ENCODE peak calls at places on chromosomes 5 and 9, in seven cellular contexts. X is testis, W is hepatocyte, U is astrocyte of the spinal cord, A is neural progenitor cell, M is AG10803, E is IMR-90. L is an unnamed sample.

GRCh38 chr5:108728566-108729305 is 19.0 kb upstream of the FER start:
- DNase-seq in W (peak; percentile 19), U (no peak), X (peak; percentile 21), M (no peak), A (no peak), E (no peak), L (no peak)

GRCh38 chr9:6054280-6055099 is 39.1 kb upstream of the RANBP6 start:
- DNase-seq in A (peak; percentile 89), W (peak; percentile 90), M (peak; percentile 69), X (peak; percentile 87), U (peak; percentile 70), E (peak; percentile 70), L (no peak)

GRCh38 chr5:147753783-147754182 is 28.7 kb downstream of the JAKMIP2 start:
- DNase-seq in A (no peak), E (no peak), W (no peak), M (no peak), U (no peak), X (no peak), L (no peak)

GRCh38 chr9:6552033-6552737 is 93.3 kb downstream of the GLDC start:
- DNase-seq in U (peak; percentile 92), M (peak; percentile 48), E (peak; percentile 83), A (no peak), W (no peak), X (no peak), L (no peak)

GRCh38 chr9:23822331-23823169 is 3.5 kb downstream of the ELAVL2 start:
- DNase-seq in W (no peak), M (no peak), A (peak; percentile 51), E (no peak), U (no peak), X (no peak), L (no peak)

GRCh38 chr9:78354324-78354973 is 57.5 kb downstream of the PSAT1 start:
- DNase-seq in A (no peak), W (no peak), E (no peak), M (no peak), U (no peak), X (no peak), L (no peak)

GRCh38 chr5:23466401-23466886 is 41.0 kb upstream of the PRDM9 start:
- DNase-seq in A (peak; percentile 2), E (no peak), M (no peak), X (peak; percentile 21), U (peak; percentile 46), W (peak; percentile 68), L (no peak)

GRCh38 chr9:126173401-126173800 is 153.2 kb upstream of the MVB12B start:
- DNase-seq in E (no peak), A (no peak), U (no peak), W (no peak), X (no peak), M (no peak), L (no peak)

GRCh38 chr9:110047232-110047954 is 160.6 kb downstream of the C9orf152 start:
- DNase-seq in W (no peak), M (no peak), U (no peak), X (no peak), A (peak; percentile 15), E (no peak), L (no peak)

GRCh38 chr9:88173378-88173999 is 35.2 kb upstream of the SPATA31C2 start:
- DNase-seq in W (peak; percentile 70), U (peak; percentile 71), A (peak; percentile 74), E (peak; percentile 73), M (peak; percentile 80), X (peak; percentile 81), L (no peak)

GRCh38 chr5:170722316-170722715 is 61.2 kb upstream of the GABRP start:
- DNase-seq in U (no peak), A (no peak), X (no peak), W (no peak), E (no peak), M (no peak), L (no peak)

GRCh38 chr9:109311281-109311680 is 9.6 kb downstream of the EPB41L4B start:
- DNase-seq in U (peak; percentile 36), W (no peak), A (no peak), E (peak; percentile 27), M (no peak), X (no peak), L (no peak)

GRCh38 chr5:109692011-109692410 is 2.3 kb downstream of the MAN2A1 start:
- DNase-seq in X (no peak), M (peak; percentile 64), W (no peak), U (peak; percentile 73), E (peak; percentile 64), A (peak; percentile 4), L (no peak)

GRCh38 chr5:34499001-34499734 is 157.0 kb upstream of the RAI14 start:
- DNase-seq in X (no peak), A (no peak), M (peak; percentile 82), E (peak; percentile 90), U (peak; percentile 82), W (peak; percentile 46), L (no peak)

GRCh38 chr9:129962889-129963703 is 79.9 kb downstream of the FNBP1 start:
- DNase-seq in X (peak; percentile 60), E (peak; percentile 49), U (peak; percentile 59), M (peak; percentile 50), A (peak; percentile 21), W (no peak), L (no peak)

GRCh38 chr5:180595381-180596114 is 4.2 kb upstream of the SCGB3A1 start:
- DNase-seq in E (no peak), A (no peak), U (no peak), M (no peak), X (peak; percentile 13), W (no peak), L (no peak)

GRCh38 chr5:75337366-75338021 is 474 bp downstream of the HMGCR start:
- DNase-seq in X (peak; percentile 55), U (peak; percentile 17), A (no peak), M (peak; percentile 4), W (peak; percentile 56), E (no peak), L (peak; percentile 36)

GRCh38 chr9:14030350-14030823 is 283.6 kb downstream of the NFIB start:
- DNase-seq in M (peak; percentile 22), W (peak; percentile 75), X (no peak), E (peak; percentile 66), U (peak; percentile 90), A (no peak), L (no peak)

GRCh38 chr9:91733006-91733624 is 216.9 kb downstream of the ROR2 start:
- DNase-seq in A (no peak), W (no peak), X (no peak), U (no peak), E (no peak), M (no peak), L (no peak)

GRCh38 chr5:109195667-109196066 is 214.1 kb downstream of the PJA2 start:
- DNase-seq in W (no peak), M (no peak), A (no peak), E (no peak), U (no peak), X (no peak), L (no peak)

GRCh38 chr5:120778491-120779293 is 314.6 kb downstream of the PRR16 start:
- DNase-seq in X (no peak), A (no peak), E (peak; percentile 87), M (peak; percentile 80), W (no peak), U (peak; percentile 74), L (no peak)

GRCh38 chr5:1199649-1200494 is 1.5 kb upstream of the SLC6A19 start:
- DNase-seq in U (no peak), A (peak; percentile 71), W (peak; percentile 84), E (no peak), M (no peak), X (no peak), L (no peak)

GRCh38 chr9:103361906-103362305 is 366.8 kb downstream of the CYLC2 start:
- DNase-seq in U (no peak), E (no peak), M (no peak), A (no peak), X (no peak), W (no peak), L (no peak)

GRCh38 chr5:54460181-54460919 is 4.9 kb downstream of the HSPB3 start:
- DNase-seq in A (no peak), M (peak; percentile 50), W (no peak), U (no peak), E (peak; percentile 71), X (peak; percentile 23), L (no peak)

GRCh38 chr5:37751227-37751626 is 88.6 kb downstream of the GDNF start:
- DNase-seq in A (no peak), X (no peak), W (no peak), M (peak; percentile 44), U (no peak), E (peak; percentile 48), L (no peak)

GRCh38 chr5:10627185-10628115 is 63.6 kb downstream of the ANKRD33B start:
- DNase-seq in M (peak; percentile 95), X (peak; percentile 87), U (peak; percentile 98), E (peak; percentile 98), A (peak; percentile 98), W (peak; percentile 95), L (peak; percentile 54)
- TF ChIP-seq CTCF in M (peak; percentile 96), X (peak; percentile 87), U (peak; percentile 84), E (peak; percentile 94), A (peak; percentile 97), W (peak; percentile 99), L (peak; percentile 20)

GRCh38 chr9:83060557-83060956 is 2.4 kb downstream of the RASEF start:
- DNase-seq in A (no peak), E (no peak), X (no peak), M (no peak), U (no peak), W (peak; percentile 38), L (no peak)

GRCh38 chr9:83062011-83062652 is 810 bp downstream of the RASEF start:
- DNase-seq in W (peak; percentile 70), U (peak; percentile 45), M (no peak), X (peak; percentile 50), E (peak; percentile 18), A (peak; percentile 37), L (no peak)

GRCh38 chr9:83056911-83057310 is 6.0 kb downstream of the RASEF start:
- DNase-seq in M (no peak), E (no peak), A (no peak), U (no peak), X (no peak), W (no peak), L (no peak)

GRCh38 chr9:83061036-83061435 is 1.9 kb downstream of the RASEF start:
- DNase-seq in A (no peak), X (no peak), U (peak; percentile 15), W (peak; percentile 8), M (no peak), E (peak; percentile 6), L (no peak)

GRCh38 chr9:83059417-83059816 is 3.5 kb downstream of the RASEF start:
- DNase-seq in X (no peak), E (no peak), W (no peak), A (no peak), M (no peak), U (no peak), L (no peak)
- TF ChIP-seq CTCF in X (no peak), E (no peak), W (no peak), A (no peak), M (no peak), U (no peak), L (no peak)

DNA sequence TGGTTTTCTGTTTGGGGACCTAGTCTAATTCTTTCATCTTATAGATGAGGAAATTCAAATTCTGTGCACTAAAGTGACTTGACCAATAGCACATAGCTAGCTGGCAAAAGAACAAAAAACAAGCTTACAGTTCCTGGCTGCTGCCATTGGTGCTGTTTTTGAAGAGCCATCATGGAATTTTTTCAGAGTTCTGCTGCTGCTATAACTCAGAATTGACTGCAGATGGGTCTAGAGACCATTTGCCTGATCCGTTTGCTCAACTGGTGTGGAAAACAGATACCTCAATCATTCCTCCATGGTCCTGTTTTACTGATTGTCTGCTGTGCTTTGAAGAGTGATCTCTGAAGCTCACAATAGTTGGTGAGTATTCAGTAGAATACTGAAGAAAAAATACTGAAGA is 15.2 kb downstream of the FBXL7 start:
- DNase-seq in E (no peak), U (no peak), A (no peak), X (no peak), M (no peak), W (no peak), L (no peak)
- TF ChIP-seq CTCF in E (no peak), U (no peak), A (no peak), X (no peak), M (peak; percentile 20), W (peak; percentile 18), L (no peak)

GRCh38 chr9:72648324-72648723 is 126.9 kb downstream of the TMC1 start:
- DNase-seq in M (no peak), X (no peak), U (no peak), A (no peak), E (no peak), W (no peak), L (no peak)
- TF ChIP-seq CTCF in M (no peak), X (no peak), U (no peak), A (no peak), E (no peak), W (no peak), L (no peak)